ENCODE peak calls at places on chromosomes 3 and 15, in eight cellular contexts. C is dorsolateral prefrontal cortex, Q is mammary epithelial cell, X is colonic mucosa, U is testis, I is upper lobe of left lung, H is fibroblast of lung, J is heart left ventricle. M is an unnamed sample.

GRCh38 chr15:98900382-98900781 is 107.2 kb downstream of the PGPEP1L start:
- DNase-seq in C (no peak), Q (no peak), X (no peak), U (peak), I (no peak), H (peak), J (no peak), M (no peak)

GRCh38 chr3:151008699-151009098 is 36.2 kb upstream of the CLRN1 start:
- DNase-seq in C (no peak), Q (peak), X (no peak), U (no peak), I (no peak), H (peak), J (no peak), M (no peak)

GRCh38 chr15:35078221-35078915 is 6.7 kb downstream of the NANOGP8 start:
- DNase-seq in C (peak), Q (peak), X (no peak), U (peak), I (no peak), H (peak), J (no peak), M (peak)

GRCh38 chr3:150803440-150803985 is 40.5 kb upstream of the SIAH2 start:
- DNase-seq in C (no peak), Q (no peak), X (no peak), U (no peak), I (no peak), H (no peak), J (no peak), M (no peak)

GRCh38 chr3:58591496-58592133 is 14.4 kb upstream of the FAM107A start:
- DNase-seq in C (no peak), Q (no peak), X (no peak), U (no peak), I (no peak), H (no peak), J (no peak), M (no peak)

GRCh38 chr15:97023131-97023844 is 692.8 kb downstream of the NR2F2 start:
- DNase-seq in C (no peak), Q (no peak), X (no peak), U (no peak), I (no peak), H (peak), J (no peak), M (no peak)

GRCh38 chr15:31235298-31236183 is 91.1 kb upstream of the KLF13 start:
- DNase-seq in C (peak), Q (no peak), X (no peak), U (peak), I (no peak), H (peak), J (peak), M (peak)

GRCh38 chr3:98903705-98904481 is 2.4 kb upstream of the DCBLD2 start:
- DNase-seq in C (no peak), Q (no peak), X (no peak), U (no peak), I (no peak), H (no peak), J (no peak), M (no peak)

GRCh38 chr3:61132062-61132461 is 119.2 kb downstream of the FHIT start:
- DNase-seq in C (no peak), Q (no peak), X (no peak), U (no peak), I (no peak), H (no peak), J (no peak), M (no peak)

GRCh38 chr15:74422723-74423442 is 10.9 kb downstream of the SEMA7A start:
- DNase-seq in C (peak), Q (peak), X (no peak), U (peak), I (no peak), H (peak), J (no peak), M (no peak)

GRCh38 chr3:164196477-164196876 is 881.8 kb downstream of the SI start:
- DNase-seq in C (no peak), Q (no peak), X (no peak), U (no peak), I (no peak), H (no peak), J (no peak), M (no peak)

GRCh38 chr3:140771030-140771677 is 93.3 kb downstream of the TRIM42 start:
- DNase-seq in C (no peak), Q (no peak), X (no peak), U (no peak), I (no peak), H (no peak), J (no peak), M (no peak)

GRCh38 chr3:4866841-4867240 is 112.4 kb upstream of the BHLHE40 start:
- DNase-seq in C (no peak), Q (peak), X (peak), U (no peak), I (no peak), H (peak), J (no peak), M (no peak)

GRCh38 chr15:70156781-70157261 is 59.1 kb upstream of the TLE3 start:
- DNase-seq in C (peak), Q (peak), X (no peak), U (peak), I (peak), H (peak), J (peak), M (no peak)

GRCh38 chr15:84879088-84879780 is 5.2 kb upstream of the SLC28A1 start:
- DNase-seq in C (no peak), Q (no peak), X (no peak), U (no peak), I (peak), H (no peak), J (no peak), M (no peak)

GRCh38 chr3:193841581-193841980 is 248.6 kb downstream of the OPA1 start:
- DNase-seq in C (no peak), Q (no peak), X (no peak), U (no peak), I (no peak), H (no peak), J (no peak), M (no peak)

GRCh38 chr3:50617096-50617791 is at the start of gene MAPKAPK3:
- DNase-seq in C (no peak), Q (no peak), X (peak), U (peak), I (peak), H (no peak), J (no peak), M (peak)

GRCh38 chr15:98289747-98290146 is 329.2 kb downstream of the ARRDC4 start:
- DNase-seq in C (no peak), Q (no peak), X (no peak), U (no peak), I (no peak), H (no peak), J (no peak), M (no peak)

GRCh38 chr3:8554725-8555621 is 53.4 kb downstream of the LMCD1 start:
- DNase-seq in C (no peak), Q (no peak), X (no peak), U (peak), I (peak), H (peak), J (peak), M (peak)

GRCh38 chr3:61985020-61985419 is 388.3 kb downstream of the FEZF2 start:
- DNase-seq in C (no peak), Q (peak), X (no peak), U (no peak), I (no peak), H (peak), J (no peak), M (peak)

GRCh38 chr3:101928890-101929289 is 79.6 kb downstream of the NFKBIZ start:
- DNase-seq in C (no peak), Q (peak), X (no peak), U (no peak), I (no peak), H (peak), J (no peak), M (peak)

GRCh38 chr15:75131269-75131643 is 70.4 kb upstream of the C15orf39 start:
- DNase-seq in C (no peak), Q (no peak), X (no peak), U (no peak), I (no peak), H (peak), J (no peak), M (no peak)

GRCh38 chr15:78212546-78213424 is 21.6 kb downstream of the ACSBG1 start:
- DNase-seq in C (peak), Q (peak), X (peak), U (peak), I (peak), H (peak), J (peak), M (peak)

GRCh38 chr3:23992051-23992628 is 47.1 kb downstream of the NR1D2 start:
- DNase-seq in C (no peak), Q (peak), X (no peak), U (no peak), I (no peak), H (peak), J (no peak), M (peak)

GRCh38 chr15:40111888-40112287 is 3.2 kb upstream of the BMF start:
- DNase-seq in C (no peak), Q (no peak), X (no peak), U (no peak), I (no peak), H (no peak), J (no peak), M (no peak)

GRCh38 chr3:101725192-101725889 is 927 bp downstream of the CEP97 start:
- DNase-seq in C (peak), Q (no peak), X (peak), U (peak), I (no peak), H (peak), J (peak), M (peak)

GRCh38 chr3:66153961-66154923 is 66.6 kb upstream of the SLC25A26 start:
- DNase-seq in C (peak), Q (no peak), X (no peak), U (peak), I (peak), H (peak), J (no peak), M (peak)

GRCh38 chr3:21294768-21295167 is 456.2 kb downstream of the ZNF385D start:
- DNase-seq in C (no peak), Q (peak), X (no peak), U (no peak), I (no peak), H (peak), J (no peak), M (no peak)

GRCh38 chr3:31536417-31536991 is 3.8 kb downstream of the STT3B start:
- DNase-seq in C (no peak), Q (no peak), X (no peak), U (no peak), I (no peak), H (peak), J (no peak), M (no peak)

GRCh38 chr3:10251006-10251405 is 2.7 kb downstream of the TATDN2 start:
- DNase-seq in C (no peak), Q (no peak), X (no peak), U (no peak), I (no peak), H (no peak), J (no peak), M (no peak)

GRCh38 chr3:10247679-10248183 is 528 bp upstream of the TATDN2 start:
- DNase-seq in C (no peak), Q (no peak), X (no peak), U (no peak), I (no peak), H (no peak), J (no peak), M (no peak)

GRCh38 chr3:10249833-10250232 is 1.6 kb downstream of the TATDN2 start:
- DNase-seq in C (no peak), Q (no peak), X (no peak), U (no peak), I (no peak), H (peak), J (no peak), M (no peak)

GRCh38 chr3:10248984-10249748 is 907 bp downstream of the TATDN2 start:
- DNase-seq in C (peak), Q (peak), X (peak), U (peak), I (peak), H (peak), J (peak), M (peak)

DNA sequence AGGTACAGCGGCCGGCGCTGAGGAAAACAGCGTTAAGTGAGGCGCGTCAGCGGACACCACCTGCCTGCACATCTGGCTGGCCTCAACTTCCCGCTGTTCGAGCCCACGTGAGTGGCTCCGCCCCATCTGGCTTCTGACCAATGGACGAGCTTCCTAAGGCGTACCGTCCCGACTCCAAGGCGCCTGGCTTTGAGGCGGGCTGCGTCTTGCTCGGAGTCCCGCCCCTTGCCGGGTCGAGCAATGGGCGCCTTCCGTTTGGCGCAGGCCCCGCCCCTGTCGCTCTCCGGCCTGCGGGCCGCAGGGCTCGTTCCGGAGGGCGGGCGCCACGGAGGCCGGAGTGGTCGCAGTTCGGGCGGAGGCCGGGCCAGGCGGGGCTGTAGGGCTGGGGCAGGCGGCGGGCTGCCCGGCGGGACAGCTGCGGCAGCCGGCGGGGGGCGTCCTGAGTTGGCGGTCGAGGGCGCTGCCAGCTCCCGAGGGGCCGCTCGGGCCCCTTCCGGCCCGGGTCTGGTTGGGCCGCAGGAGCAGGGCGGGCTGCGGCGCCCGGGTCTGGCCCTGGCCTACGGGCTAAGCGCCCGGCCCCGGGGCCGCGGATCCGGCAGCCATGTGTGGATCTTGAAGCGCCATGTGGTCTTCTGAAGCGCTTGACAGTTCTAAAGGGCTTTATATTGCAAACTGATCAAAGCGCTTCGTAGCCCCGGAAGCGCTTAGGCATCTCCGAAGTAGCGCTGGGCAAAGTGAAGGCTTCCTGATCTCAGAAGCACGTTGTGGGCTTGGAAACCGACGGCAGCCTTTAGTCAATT is at the start of gene TATDN2:
- DNase-seq in C (peak), Q (peak), X (peak), U (peak), I (peak), H (peak), J (peak), M (peak)
- H3K27ac ChIP-seq in C (peak), Q (peak), X (peak), U (peak), I (peak), H (peak), J (peak), M (peak)

GRCh38 chr3:18151199-18151598 is 273.9 kb downstream of the SATB1 start:
- DNase-seq in C (no peak), Q (no peak), X (no peak), U (no peak), I (no peak), H (no peak), J (no peak), M (no peak)

GRCh38 chr3:18153571-18154173 is 271.5 kb downstream of the SATB1 start:
- DNase-seq in C (no peak), Q (peak), X (peak), U (no peak), I (no peak), H (peak), J (no peak), M (no peak)
- H3K27ac ChIP-seq in C (no peak), Q (no peak), X (no peak), U (no peak), I (no peak), H (no peak), J (no peak), M (no peak)

GRCh38 chr3:132537297-132537696 is 59.8 kb upstream of the ACKR4 start:
- DNase-seq in C (no peak), Q (no peak), X (no peak), U (no peak), I (no peak), H (no peak), J (no peak), M (no peak)

GRCh38 chr3:132536442-132537153 is 60.5 kb upstream of the ACKR4 start:
- DNase-seq in C (no peak), Q (no peak), X (no peak), U (no peak), I (no peak), H (no peak), J (no peak), M (no peak)

GRCh38 chr3:132539681-132540080 is 57.4 kb upstream of the ACKR4 start:
- DNase-seq in C (no peak), Q (no peak), X (no peak), U (no peak), I (no peak), H (no peak), J (no peak), M (no peak)

GRCh38 chr3:132538072-132538471 is 59.0 kb upstream of the ACKR4 start:
- DNase-seq in C (no peak), Q (no peak), X (no peak), U (no peak), I (no peak), H (no peak), J (no peak), M (no peak)

DNA sequence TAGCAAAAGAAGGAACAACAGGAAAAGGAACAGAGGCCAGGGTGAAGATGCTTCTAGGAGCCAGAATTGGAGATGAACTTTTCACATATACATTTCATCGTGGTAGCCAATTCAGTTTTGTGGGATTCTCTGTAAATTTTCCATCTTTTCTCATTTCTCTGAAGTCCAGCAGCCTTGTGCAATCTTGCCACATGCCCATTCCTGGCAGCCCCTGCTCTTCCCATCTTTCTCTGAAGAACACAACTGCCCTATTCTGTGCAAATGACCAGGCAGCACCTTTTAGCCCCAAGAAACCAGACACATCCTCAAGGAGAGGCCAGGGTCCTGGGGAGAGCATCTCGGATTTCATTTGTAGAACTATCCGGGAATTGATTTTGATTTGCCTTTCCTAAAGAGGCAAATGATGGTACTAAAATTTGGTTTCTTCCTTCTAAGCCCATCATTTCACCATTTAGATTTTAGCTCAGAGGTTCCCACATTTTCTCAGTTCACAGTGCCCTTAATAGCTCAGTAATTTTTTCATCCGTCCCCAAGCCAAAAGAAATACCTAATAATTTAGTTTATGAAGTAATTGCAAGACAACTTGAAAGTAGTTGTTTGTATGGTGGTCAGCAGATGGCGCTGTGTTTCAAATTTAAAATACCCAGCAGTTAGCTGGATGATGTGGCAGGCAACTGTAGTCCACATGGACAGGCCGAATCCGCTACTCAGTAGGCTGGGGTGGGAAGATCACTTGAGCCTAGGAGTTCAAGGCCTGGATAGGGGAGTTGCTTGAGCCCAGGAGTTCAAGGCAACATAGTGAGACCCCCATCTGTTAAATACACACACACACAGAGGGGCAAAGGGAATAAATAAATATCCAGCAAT is 61.3 kb upstream of the ACKR4 start:
- DNase-seq in C (no peak), Q (peak), X (peak), U (peak), I (no peak), H (peak), J (peak), M (peak)
- H3K27ac ChIP-seq in C (no peak), Q (no peak), X (no peak), U (no peak), I (no peak), H (peak), J (no peak), M (no peak)

GRCh38 chr15:81157195-81157938 is 23.3 kb downstream of the CFAP161 start:
- DNase-seq in C (no peak), Q (peak), X (no peak), U (no peak), I (no peak), H (peak), J (no peak), M (no peak)
- H3K27ac ChIP-seq in C (no peak), Q (peak), X (no peak), U (no peak), I (no peak), H (no peak), J (no peak), M (no peak)

GRCh38 chr3:11558918-11559815 is 84.5 kb downstream of the VGLL4 start:
- DNase-seq in C (no peak), Q (no peak), X (no peak), U (no peak), I (peak), H (no peak), J (no peak), M (no peak)
- H3K27ac ChIP-seq in C (peak), Q (no peak), X (no peak), U (peak), I (peak), H (peak), J (peak), M (no peak)

DNA sequence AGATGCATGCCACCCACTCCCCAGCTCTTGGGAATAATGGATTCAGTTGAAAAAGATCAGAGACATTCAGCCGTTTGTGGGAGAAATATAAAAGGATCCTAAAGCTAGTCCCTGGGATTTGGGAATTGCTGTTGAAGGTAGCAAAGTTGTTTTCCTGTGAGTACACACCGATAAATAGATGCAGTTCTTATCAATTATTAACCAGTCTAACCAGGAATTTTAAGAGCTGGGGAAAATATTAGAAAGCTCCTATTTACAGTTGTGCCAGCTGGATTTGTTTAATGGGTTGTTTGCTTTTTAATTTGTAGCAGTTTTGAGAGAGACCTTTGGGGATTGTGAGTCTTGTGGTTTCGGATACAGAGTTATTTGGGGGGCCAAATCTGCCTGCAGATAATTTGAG is 44.2 kb upstream of the SKOR1 start:
- DNase-seq in C (no peak), Q (no peak), X (no peak), U (no peak), I (no peak), H (no peak), J (no peak), M (no peak)
- H3K27ac ChIP-seq in C (no peak), Q (no peak), X (no peak), U (no peak), I (no peak), H (no peak), J (no peak), M (no peak)